ENCODE peak calls at places on chromosomes 2 and 18, in seven cellular contexts. X is neural crest cell, A is astrocyte of the spinal cord, D is fibroblast of mammary gland, B is nephron progenitor cell, R is cardiac fibroblast, E is fibroblast of lung. Y is an unnamed sample.
A peak's percentile ranks its signal among the peaks of the same experiment; 100 is the strongest.

GRCh38 chr18:14189858-14190257 is 57.6 kb upstream of the ZNF519 start:
- DNase-seq in X (no peak), A (peak; percentile 68), D (peak; percentile 90), B (no peak), R (peak; percentile 10), E (peak; percentile 39), Y (no peak)

GRCh38 chr2:169462896-169463695 is 16.2 kb upstream of the BBS5 start:
- DNase-seq in X (no peak), A (peak; percentile 91), D (peak; percentile 93), B (no peak), R (peak; percentile 77), E (peak; percentile 90), Y (no peak)

GRCh38 chr2:167783266-167784070 is 463.9 kb downstream of the STK39 start:
- DNase-seq in X (no peak), A (peak; percentile 88), D (peak; percentile 26), B (peak; percentile 35), R (no peak), E (peak; percentile 20), Y (no peak)

GRCh38 chr2:46504221-46504620 is 24.9 kb downstream of the TMEM247 start:
- DNase-seq in X (no peak), A (no peak), D (no peak), B (no peak), R (no peak), E (no peak), Y (no peak)

GRCh38 chr2:55009277-55010055 is 40.8 kb downstream of the RTN4 start:
- DNase-seq in X (no peak), A (no peak), D (no peak), B (no peak), R (no peak), E (no peak), Y (no peak)

GRCh38 chr2:182587831-182588230 is 128.2 kb upstream of the DNAJC10 start:
- DNase-seq in X (no peak), A (peak; percentile 91), D (peak; percentile 91), B (no peak), R (peak; percentile 86), E (peak; percentile 83), Y (no peak)

GRCh38 chr2:81194581-81194980 is 890.0 kb upstream of the LRRTM1 start:
- DNase-seq in X (no peak), A (no peak), D (no peak), B (no peak), R (no peak), E (no peak), Y (no peak)

GRCh38 chr2:42138163-42139016 is 30.8 kb upstream of the EML4 start:
- DNase-seq in X (no peak), A (peak; percentile 98), D (peak; percentile 96), B (no peak), R (peak; percentile 99), E (peak; percentile 98), Y (no peak)

GRCh38 chr2:191666733-191667132 is 11.2 kb upstream of the NABP1 start:
- DNase-seq in X (no peak), A (no peak), D (no peak), B (no peak), R (no peak), E (no peak), Y (no peak)

GRCh38 chr2:29114841-29115609 is at the start of gene CLIP4:
- DNase-seq in X (peak; percentile 23), A (peak; percentile 52), D (peak; percentile 64), B (peak; percentile 74), R (peak; percentile 74), E (peak; percentile 60), Y (peak; percentile 55)

DNA sequence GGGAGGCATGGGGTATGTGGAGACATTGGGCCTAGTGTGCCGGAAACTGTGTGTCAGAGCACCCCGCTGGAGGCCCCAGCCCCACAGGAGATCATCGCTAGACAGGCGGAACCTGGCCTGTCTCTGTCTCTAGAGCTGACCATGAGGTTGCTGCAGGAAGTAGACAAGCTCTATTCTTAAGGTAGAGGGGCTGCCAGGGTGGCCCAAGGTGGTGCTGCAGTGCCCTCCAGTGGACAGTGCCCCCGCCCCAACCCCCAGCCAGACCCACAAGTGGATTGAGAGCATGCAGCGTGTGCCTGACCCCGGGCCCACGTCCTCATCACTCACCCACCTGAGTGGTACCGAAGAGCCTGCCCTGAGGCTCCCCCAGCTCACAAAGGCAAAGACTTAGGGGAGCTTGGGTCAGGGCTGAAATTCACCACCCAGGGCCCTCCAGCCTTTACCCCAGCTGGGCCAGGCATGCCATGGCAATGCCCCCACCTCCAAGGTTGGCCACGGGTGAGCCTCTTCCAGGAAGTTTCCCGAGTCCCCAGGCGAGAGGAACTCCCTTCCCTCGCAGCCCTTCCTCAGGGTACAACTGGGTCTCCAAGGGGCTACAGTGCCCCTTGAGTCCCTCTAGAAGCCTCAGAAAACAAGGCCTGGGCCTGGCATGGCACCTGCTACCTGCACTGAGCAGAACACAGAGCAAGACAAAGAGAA is 155.0 kb downstream of the TTC32 start:
- DNase-seq in X (peak; percentile 19), A (peak; percentile 36), D (peak; percentile 35), B (peak; percentile 81), R (peak; percentile 39), E (peak; percentile 40), Y (no peak)
- TF ChIP-seq CTCF in X (peak; percentile 52), A (peak; percentile 45), D (peak; percentile 43), B (peak; percentile 79), R (peak; percentile 30), E (peak; percentile 48), Y (no peak)

GRCh38 chr2:127638361-127639110 is 7.4 kb upstream of the GPR17 start:
- DNase-seq in X (no peak), A (peak; percentile 21), D (peak; percentile 8), B (no peak), R (peak; percentile 50), E (no peak), Y (no peak)

GRCh38 chr2:127639111-127639474 is 6.9 kb upstream of the GPR17 start:
- DNase-seq in X (no peak), A (no peak), D (no peak), B (no peak), R (no peak), E (no peak), Y (no peak)

GRCh38 chr2:127641846-127642510 is 4.0 kb upstream of the GPR17 start:
- DNase-seq in X (no peak), A (no peak), D (no peak), B (no peak), R (no peak), E (no peak), Y (no peak)

GRCh38 chr2:127641133-127641532 is 4.8 kb upstream of the GPR17 start:
- DNase-seq in X (no peak), A (no peak), D (no peak), B (no peak), R (no peak), E (no peak), Y (no peak)

DNA sequence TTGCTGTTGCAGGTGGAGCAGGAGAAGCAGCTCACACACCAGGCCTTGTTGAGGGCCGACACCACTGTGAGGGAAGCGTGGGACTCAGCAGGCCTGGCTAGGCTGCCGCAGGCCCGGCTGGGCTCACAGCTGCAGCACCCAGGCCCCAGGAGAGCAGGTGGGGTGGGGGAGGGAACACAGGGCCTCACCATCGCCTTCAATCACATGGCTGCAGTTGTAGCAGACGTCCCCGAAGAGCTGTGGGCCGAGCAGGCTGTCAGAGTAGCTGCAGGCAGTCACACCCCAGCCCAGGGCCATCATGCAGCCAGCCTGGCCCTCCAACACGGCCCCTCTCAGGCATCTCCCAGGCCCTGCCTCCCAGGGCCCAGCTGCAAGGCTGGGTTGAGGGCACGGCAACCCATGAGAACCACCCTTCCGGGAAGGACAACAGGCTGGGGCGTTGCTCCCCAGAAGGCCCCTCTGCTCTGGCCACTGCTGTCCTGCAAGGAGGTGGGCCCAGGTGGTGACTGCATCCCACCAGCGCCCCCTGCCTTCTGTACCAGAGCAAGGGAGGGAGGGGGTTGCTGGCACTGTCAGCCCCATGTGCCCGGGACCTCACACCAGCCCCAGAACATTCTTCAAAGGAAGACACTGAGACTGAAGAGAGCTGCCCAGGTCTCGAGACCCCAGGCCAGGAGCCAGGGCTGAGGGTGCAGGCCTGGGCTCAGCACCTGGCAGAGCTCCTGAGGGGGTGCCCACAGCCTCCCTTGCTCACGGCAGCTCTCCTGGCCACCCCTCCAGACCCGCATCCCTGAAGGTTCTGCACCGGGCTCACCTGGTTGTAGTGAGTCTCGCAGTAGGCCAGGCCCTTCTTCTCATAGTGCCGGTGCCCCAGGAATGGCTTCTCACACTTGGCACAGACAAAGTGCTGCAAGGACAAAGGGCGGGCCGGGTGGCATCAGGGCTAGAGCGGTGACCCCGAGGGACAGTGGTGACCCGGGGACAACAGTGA is 5.6 kb upstream of the GPR17 start:
- DNase-seq in X (no peak), A (no peak), D (no peak), B (no peak), R (no peak), E (no peak), Y (no peak)
- TF ChIP-seq CTCF in X (peak; percentile 21), A (peak; percentile 28), D (peak; percentile 22), B (peak; percentile 8), R (peak; percentile 39), E (no peak), Y (no peak)

GRCh38 chr2:205323929-205324328 is 358.4 kb upstream of the NRP2 start:
- DNase-seq in X (no peak), A (no peak), D (peak; percentile 23), B (no peak), R (peak; percentile 10), E (peak; percentile 19), Y (no peak)
- TF ChIP-seq CTCF in X (peak; percentile 60), A (peak; percentile 56), D (peak; percentile 75), B (no peak), R (peak; percentile 61), E (peak; percentile 55), Y (no peak)

GRCh38 chr18:3663870-3664512 is 214.0 kb downstream of the TGIF1 start:
- DNase-seq in X (no peak), A (no peak), D (no peak), B (no peak), R (no peak), E (no peak), Y (no peak)

GRCh38 chr18:3665780-3666525 is 216.0 kb downstream of the TGIF1 start:
- DNase-seq in X (peak; percentile 88), A (peak; percentile 92), D (peak; percentile 92), B (peak; percentile 83), R (peak; percentile 94), E (peak; percentile 93), Y (peak; percentile 87)

GRCh38 chr18:3665187-3665586 is 215.2 kb downstream of the TGIF1 start:
- DNase-seq in X (no peak), A (no peak), D (no peak), B (no peak), R (no peak), E (no peak), Y (no peak)

GRCh38 chr18:3666526-3667254 is 216.7 kb downstream of the TGIF1 start:
- DNase-seq in X (no peak), A (no peak), D (no peak), B (no peak), R (no peak), E (no peak), Y (no peak)

DNA sequence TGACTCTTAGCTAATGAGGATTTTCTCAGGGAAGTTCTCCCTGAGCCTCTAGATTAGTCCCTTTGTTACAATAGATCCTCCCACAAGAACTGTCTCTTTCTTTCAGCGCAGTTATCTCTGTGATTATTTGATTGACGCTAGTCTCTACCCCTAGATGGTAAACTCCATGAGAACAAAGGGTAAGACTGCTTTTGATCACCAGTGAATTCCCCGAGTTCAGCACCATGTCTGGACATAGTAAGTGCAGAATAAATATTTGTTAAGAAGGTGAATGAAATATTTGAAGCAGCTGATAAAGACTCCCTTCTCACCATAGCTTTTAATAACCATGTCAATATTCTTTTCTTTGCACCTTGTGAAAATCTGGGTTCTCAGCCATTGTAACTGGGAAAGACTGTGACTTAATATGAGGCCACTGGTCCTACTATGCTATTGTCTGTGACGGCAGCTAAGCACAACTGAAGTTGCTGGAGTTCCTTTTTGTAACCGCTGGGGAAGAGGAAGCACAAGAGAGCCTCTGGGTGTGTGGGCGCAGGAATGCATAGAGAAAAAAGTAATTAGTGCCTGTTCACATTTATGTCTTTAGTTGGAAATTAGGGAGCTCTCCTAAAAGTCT is 214.7 kb downstream of the TGIF1 start:
- DNase-seq in X (peak; percentile 24), A (peak; percentile 20), D (no peak), B (no peak), R (peak; percentile 40), E (no peak), Y (no peak)
- TF ChIP-seq CTCF in X (peak; percentile 48), A (no peak), D (no peak), B (no peak), R (no peak), E (no peak), Y (no peak)

GRCh38 chr2:60503923-60504514 is 49.4 kb downstream of the BCL11A start:
- DNase-seq in X (no peak), A (no peak), D (no peak), B (no peak), R (no peak), E (no peak), Y (no peak)
- TF ChIP-seq CTCF in X (no peak), A (no peak), D (no peak), B (no peak), R (no peak), E (no peak), Y (no peak)